ENCODE peak calls at places on chromosomes 2 and 18, in four cellular contexts. O, I, C and G are unnamed samples.

GRCh38 chr2:42421601-42422252 is 60.7 kb upstream of the COX7A2L start:
- DNase-seq in O (no peak), I (no peak), C (no peak), G (peak; percentile 1)

GRCh38 chr2:240459401-240460242 is 24.2 kb downstream of the GPC1 start:
- DNase-seq in O (no peak), I (peak; percentile 63), C (no peak), G (no peak)

GRCh38 chr18:78073275-78073674 is 823.6 kb downstream of the GALR1 start:
- DNase-seq in O (no peak), I (no peak), C (no peak), G (no peak)

GRCh38 chr2:219475697-219476604 is 22.7 kb upstream of the GMPPA start:
- DNase-seq in O (peak; percentile 43), I (peak; percentile 87), C (peak; percentile 45), G (no peak)

GRCh38 chr2:127508025-127508620 is 18.2 kb downstream of the IWS1 start:
- DNase-seq in O (no peak), I (no peak), C (no peak), G (no peak)

GRCh38 chr2:143575340-143575739 is 446.1 kb downstream of the ARHGAP15 start:
- DNase-seq in O (no peak), I (no peak), C (no peak), G (no peak)

GRCh38 chr2:12501469-12502147 is 215.1 kb upstream of the TRIB2 start:
- DNase-seq in O (no peak), I (peak; percentile 68), C (peak; percentile 39), G (peak; percentile 30)

GRCh38 chr2:217475791-217476190 is 527.0 kb downstream of the TNS1 start:
- DNase-seq in O (no peak), I (no peak), C (no peak), G (no peak)

GRCh38 chr2:65576861-65577601 is 144.6 kb upstream of the SPRED2 start:
- DNase-seq in O (peak; percentile 95), I (no peak), C (peak; percentile 87), G (peak; percentile 92)

GRCh38 chr18:9804517-9805104 is 81.2 kb upstream of the TXNDC2 start:
- DNase-seq in O (no peak), I (no peak), C (no peak), G (no peak)

GRCh38 chr2:192011196-192011595 is 164.3 kb upstream of the CAVIN2 start:
- DNase-seq in O (peak; percentile 70), I (no peak), C (peak; percentile 39), G (no peak)

GRCh38 chr18:5508821-5509220 is 35.0 kb downstream of the EPB41L3 start:
- DNase-seq in O (no peak), I (no peak), C (no peak), G (no peak)

GRCh38 chr2:84925724-84926376 is 20.4 kb downstream of the TMSB10 start:
- DNase-seq in O (peak; percentile 74), I (peak; percentile 97), C (peak; percentile 87), G (peak; percentile 91)

GRCh38 chr2:16316456-16317210 is 349.0 kb downstream of the CYRIA start:
- DNase-seq in O (no peak), I (no peak), C (no peak), G (no peak)
- H3K9me3 ChIP-seq in O (peaks cover 3% of the 10 kb centered on the region), I (no peaks in the 10 kb centered on the region), C (peaks cover 4% of the 10 kb centered on the region), G (peaks cover 18% of the 10 kb centered on the region)

DNA sequence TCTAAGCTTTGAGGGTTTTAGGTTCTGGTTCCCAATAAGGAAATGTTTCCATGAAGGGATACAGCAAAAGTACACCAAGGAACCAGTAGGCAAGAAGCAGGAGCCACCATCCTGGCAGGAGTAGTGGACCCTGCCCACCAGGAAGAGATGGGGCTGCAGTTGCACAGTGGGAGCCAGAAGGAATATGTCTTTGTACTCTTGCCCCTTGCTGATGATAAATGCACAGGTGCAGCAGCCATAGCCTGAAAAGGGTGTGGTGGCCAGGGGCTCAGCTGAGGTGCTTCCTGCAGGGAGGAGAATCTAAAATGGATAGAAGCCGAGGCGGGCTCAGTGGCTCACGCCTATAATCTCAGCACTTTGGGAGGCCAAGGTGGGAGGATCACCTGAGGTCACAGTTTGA is 27.5 kb downstream of the TMEM127 start:
- DNase-seq in O (no peak), I (no peak), C (no peak), G (no peak)
- H3K9me3 ChIP-seq in O (no peaks in the 10 kb centered on the region), I (no peaks in the 10 kb centered on the region), C (no peaks in the 10 kb centered on the region), G (no peaks in the 10 kb centered on the region)

GRCh38 chr2:72116081-72116533 is 31.6 kb downstream of the CYP26B1 start:
- DNase-seq in O (no peak), I (no peak), C (no peak), G (no peak)
- H3K9me3 ChIP-seq in O (no peaks in the 10 kb centered on the region), I (no peaks in the 10 kb centered on the region), C (no peaks in the 10 kb centered on the region), G (no peaks in the 10 kb centered on the region)

GRCh38 chr2:89848763-89849162 is 1157.3 kb downstream of the RPIA start:
- DNase-seq in O (no peak), I (no peak), C (no peak), G (no peak)
- H3K9me3 ChIP-seq in O (peaks cover 11% of the 10 kb centered on the region), I (no peaks in the 10 kb centered on the region), C (peaks cover 13% of the 10 kb centered on the region), G (peaks cover 12% of the 10 kb centered on the region)

DNA sequence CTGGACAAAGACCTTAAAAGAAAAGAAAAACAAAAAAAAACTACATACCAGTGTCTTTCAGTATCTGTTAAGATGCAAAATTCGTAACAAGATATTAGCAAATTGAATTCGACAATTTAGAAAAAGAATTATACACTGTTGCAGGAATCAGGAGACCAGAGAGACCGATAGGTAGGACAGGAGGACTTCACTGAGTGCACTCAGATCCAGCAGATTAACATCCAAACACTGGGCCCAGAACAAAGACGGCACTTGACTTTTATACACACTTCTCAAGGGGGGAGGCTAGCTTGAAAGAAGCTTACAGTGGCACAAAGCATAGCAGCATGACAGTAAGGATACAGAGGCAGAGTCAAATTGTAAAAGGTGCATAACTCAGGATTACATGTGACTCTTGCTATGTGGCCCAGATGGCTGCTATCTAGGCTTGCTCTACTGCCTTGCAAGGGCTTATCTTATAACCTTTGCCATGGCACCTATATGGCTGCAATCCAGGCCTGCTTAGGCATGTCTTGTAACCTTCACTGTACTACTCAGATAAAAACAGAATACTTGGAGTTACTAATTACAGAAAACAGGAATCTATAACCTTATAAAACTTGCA is 507.3 kb upstream of the LRRTM4 start:
- DNase-seq in O (no peak), I (no peak), C (no peak), G (no peak)
- H3K9me3 ChIP-seq in O (no peaks in the 10 kb centered on the region), I (no peaks in the 10 kb centered on the region), C (peaks cover 4% of the 10 kb centered on the region), G (peaks cover 7% of the 10 kb centered on the region)

DNA sequence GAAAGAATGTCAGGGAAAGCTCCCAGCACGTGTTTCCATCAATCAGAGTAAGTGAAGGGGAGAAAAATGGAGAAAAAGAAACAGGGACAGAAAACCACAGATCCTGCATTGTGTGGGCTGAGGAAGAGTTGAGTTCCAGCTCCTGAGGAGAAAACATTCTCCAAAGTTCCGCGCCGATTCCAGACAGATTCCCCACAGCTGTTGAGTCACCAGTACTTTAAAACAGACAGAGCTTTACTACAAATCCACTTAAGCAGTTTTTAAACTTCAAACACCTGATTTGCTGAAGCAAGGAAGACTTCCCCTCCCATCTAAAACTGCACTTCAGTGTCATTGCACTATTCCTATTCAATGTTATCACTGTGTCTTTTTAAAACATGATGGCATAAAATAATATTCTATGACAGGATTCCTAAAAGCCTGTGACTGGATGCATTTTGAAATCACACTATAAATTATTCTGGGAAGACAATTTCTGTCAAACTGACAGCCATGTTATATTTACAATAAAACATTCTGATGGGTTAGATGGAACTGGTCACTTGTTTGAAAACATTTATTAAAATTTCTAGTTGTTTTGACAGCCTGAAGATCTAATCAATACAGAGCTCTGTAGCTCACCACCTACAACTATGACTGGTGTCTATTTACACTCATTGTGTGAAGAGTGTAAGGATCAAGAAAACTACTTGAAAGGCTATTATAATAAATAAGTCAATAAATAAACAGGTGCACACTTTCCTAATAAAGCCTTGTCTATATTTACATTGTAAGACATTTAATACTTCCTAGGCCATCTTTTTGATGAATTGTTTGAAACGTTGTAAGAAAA is 40.9 kb downstream of the TCF4 start:
- DNase-seq in O (peak; percentile 94), I (no peak), C (peak; percentile 19), G (peak; percentile 37)
- H3K9me3 ChIP-seq in O (no peaks in the 10 kb centered on the region), I (no peaks in the 10 kb centered on the region), C (no peaks in the 10 kb centered on the region), G (no peaks in the 10 kb centered on the region)

DNA sequence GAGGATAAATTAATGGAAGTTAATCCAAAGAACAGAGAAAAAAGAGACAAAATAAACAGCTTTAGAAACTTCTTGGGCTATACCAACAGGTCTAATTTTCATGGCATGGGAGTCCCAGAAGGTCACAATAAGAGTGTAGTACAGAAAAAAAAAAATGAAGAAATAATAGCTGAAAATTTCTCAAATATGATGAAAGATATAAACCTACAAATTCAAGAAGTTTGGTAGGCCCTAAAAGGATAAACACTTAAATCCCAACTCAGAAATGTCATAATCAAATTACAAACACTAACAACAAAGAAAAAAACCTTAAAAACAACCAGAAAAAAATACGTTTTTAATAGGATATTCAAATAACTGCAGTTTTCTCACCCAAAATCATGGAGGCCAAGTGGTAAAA is 229.3 kb upstream of the ZEB2 start:
- DNase-seq in O (no peak), I (no peak), C (no peak), G (no peak)
- H3K9me3 ChIP-seq in O (peaks cover 4% of the 10 kb centered on the region), I (peaks cover 20% of the 10 kb centered on the region), C (no peaks in the 10 kb centered on the region), G (peaks cover 4% of the 10 kb centered on the region)

DNA sequence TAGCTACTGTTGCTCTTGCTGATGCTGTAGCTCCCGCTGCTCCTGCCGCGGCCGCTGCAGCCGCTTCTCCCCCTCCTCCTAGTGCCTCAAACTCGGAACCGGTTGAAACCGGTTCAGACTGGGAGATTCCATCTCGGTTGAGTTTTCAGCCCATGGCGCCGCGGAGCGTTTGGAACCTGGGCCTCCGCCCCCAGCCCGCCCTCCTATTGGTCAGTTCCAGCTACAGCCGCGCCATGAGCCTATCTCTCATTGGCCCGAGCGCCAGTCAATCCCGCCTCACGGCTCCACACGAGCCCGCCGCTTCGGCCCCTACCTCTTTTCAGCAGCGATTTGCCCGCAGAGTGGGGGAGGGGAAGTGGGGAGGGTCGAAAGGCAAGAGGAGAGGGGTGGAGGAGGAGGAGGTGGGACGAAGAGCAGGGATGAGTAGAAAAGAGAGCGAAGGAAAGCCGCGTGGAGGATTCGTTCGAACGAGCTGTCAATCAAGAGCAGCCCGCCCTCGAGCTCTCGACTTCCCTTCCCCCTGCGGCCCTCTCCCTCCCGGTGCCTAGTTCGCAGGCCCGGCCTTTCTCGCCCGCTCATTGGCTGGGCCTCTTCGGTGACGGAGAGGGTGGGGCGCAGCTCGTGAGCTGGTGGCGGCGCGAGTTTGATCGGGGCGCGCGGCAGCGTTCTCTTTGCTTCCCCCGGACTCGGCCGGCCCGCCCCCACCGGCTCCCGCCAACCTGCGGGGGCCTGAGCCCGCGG is at the start of gene XPO1:
- DNase-seq in O (peak; percentile 98), I (peak; percentile 100), C (peak; percentile 99), G (peak; percentile 99)
- H3K9me3 ChIP-seq in O (no peaks in the 10 kb centered on the region), I (no peaks in the 10 kb centered on the region), C (no peaks in the 10 kb centered on the region), G (no peaks in the 10 kb centered on the region)

DNA sequence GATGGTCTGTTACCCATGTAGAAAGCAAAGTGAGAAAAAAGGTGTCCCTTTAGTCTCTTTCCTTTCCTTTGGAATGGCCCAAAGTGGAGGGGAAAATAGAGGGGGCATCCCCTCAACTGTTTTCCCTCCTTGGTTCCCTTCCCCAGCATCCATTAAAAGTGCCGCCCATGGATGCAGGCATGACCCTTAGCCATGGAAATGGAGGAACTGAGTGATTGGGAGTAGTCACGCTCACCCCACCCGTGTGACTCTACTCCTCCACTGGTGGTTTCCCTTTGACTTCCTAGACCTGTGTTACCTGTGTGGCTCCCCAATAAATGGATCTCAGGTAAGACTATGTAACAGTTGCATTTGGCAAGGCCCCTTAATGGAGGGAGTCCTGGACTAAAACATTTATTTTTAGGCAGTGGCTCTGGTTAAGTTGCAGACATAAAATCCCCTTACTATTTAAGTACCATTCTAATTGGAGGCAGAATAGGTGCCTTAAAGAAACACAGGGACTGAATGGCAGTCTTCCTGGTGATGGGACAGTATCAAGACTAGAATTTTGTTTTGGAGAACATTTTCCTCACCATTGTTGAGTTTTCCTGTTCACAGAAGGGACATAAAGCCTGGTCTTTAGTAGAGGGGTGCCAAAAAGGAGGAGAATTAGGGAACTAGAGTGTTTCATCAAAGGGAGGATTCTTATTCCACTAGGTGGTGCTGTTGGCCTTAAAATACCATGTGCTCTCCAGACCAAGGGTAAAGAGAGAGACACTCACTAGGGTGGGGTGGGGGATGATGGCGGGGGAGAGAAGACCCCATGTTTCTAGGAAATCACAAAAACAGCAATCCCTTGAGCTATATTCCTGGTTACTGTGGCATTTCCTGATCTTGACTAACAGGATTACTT is 25.7 kb upstream of the PLA2R1 start:
- DNase-seq in O (no peak), I (no peak), C (no peak), G (peak; percentile 32)
- H3K9me3 ChIP-seq in O (peaks cover 30% of the 10 kb centered on the region), I (peaks cover 78% of the 10 kb centered on the region), C (peaks cover 11% of the 10 kb centered on the region), G (peaks cover 24% of the 10 kb centered on the region)